ENCODE peak calls at places on chromosomes 7 and 10, in seven cellular contexts. Y is AG04449, X is hepatocyte, Q is cardiac fibroblast, T is bronchial epithelial cell, F is uterus, Z is heart left ventricle. O is an unnamed sample.

GRCh38 chr10:43708256-43708655 is 59.6 kb upstream of the ZNF32 start:
- DNase-seq in Y (no peak), X (no peak), Q (no peak), T (no peak), F (no peak), Z (no peak), O (no peak)

GRCh38 chr7:32072397-32072796 is 2.2 kb upstream of the PDE1C start:
- DNase-seq in Y (no peak), X (no peak), Q (no peak), T (no peak), F (no peak), Z (no peak), O (no peak)

GRCh38 chr10:113171662-113172061 is 221.6 kb downstream of the TCF7L2 start:
- DNase-seq in Y (no peak), X (no peak), Q (no peak), T (no peak), F (no peak), Z (no peak), O (no peak)

GRCh38 chr7:44845476-44845875 is 2.4 kb downstream of the H2AZ2 start:
- DNase-seq in Y (no peak), X (no peak), Q (no peak), T (no peak), F (no peak), Z (no peak), O (no peak)

GRCh38 chr7:14837216-14837615 is 65.3 kb downstream of the DGKB start:
- DNase-seq in Y (no peak), X (no peak), Q (no peak), T (peak), F (no peak), Z (no peak), O (no peak)

GRCh38 chr10:43076876-43077420 is at the start of gene RET:
- DNase-seq in Y (no peak), X (peak), Q (no peak), T (peak), F (peak), Z (no peak), O (no peak)

GRCh38 chr7:22433710-22434460 is 66.1 kb downstream of the STEAP1B start:
- DNase-seq in Y (no peak), X (no peak), Q (peak), T (peak), F (no peak), Z (peak), O (no peak)

GRCh38 chr7:7795736-7796135 is 77.3 kb upstream of the RPA3 start:
- DNase-seq in Y (no peak), X (peak), Q (peak), T (peak), F (no peak), Z (no peak), O (no peak)

GRCh38 chr10:102186128-102186527 is 33.9 kb downstream of the NOLC1 start:
- DNase-seq in Y (no peak), X (no peak), Q (peak), T (no peak), F (no peak), Z (no peak), O (no peak)

GRCh38 chr10:42523098-42523497 is 115.3 kb downstream of the ZNF33B start:
- DNase-seq in Y (no peak), X (no peak), Q (no peak), T (no peak), F (no peak), Z (no peak), O (no peak)

GRCh38 chr10:100826983-100827818 is 81.8 kb downstream of the PAX2 start:
- DNase-seq in Y (no peak), X (peak), Q (no peak), T (no peak), F (no peak), Z (no peak), O (peak)

GRCh38 chr10:77274046-77274795 is 363.4 kb downstream of the KCNMA1 start:
- DNase-seq in Y (peak), X (peak), Q (peak), T (peak), F (peak), Z (no peak), O (no peak)

GRCh38 chr10:22925088-22925487 is 2.8 kb upstream of the ARMC3 start:
- DNase-seq in Y (no peak), X (no peak), Q (no peak), T (no peak), F (no peak), Z (no peak), O (no peak)

GRCh38 chr7:127587663-127588018 is 570 bp upstream of the ARF5 start:
- DNase-seq in Y (no peak), X (no peak), Q (no peak), T (no peak), F (peak), Z (no peak), O (no peak)

GRCh38 chr10:71141528-71141927 is 70.8 kb upstream of the UNC5B start:
- DNase-seq in Y (no peak), X (no peak), Q (no peak), T (no peak), F (no peak), Z (no peak), O (no peak)

GRCh38 chr10:117454502-117454901 is 79.3 kb upstream of the PDZD8 start:
- DNase-seq in Y (no peak), X (no peak), Q (peak), T (peak), F (no peak), Z (no peak), O (no peak)

GRCh38 chr10:43707755-43708154 is 59.1 kb upstream of the ZNF32 start:
- DNase-seq in Y (no peak), X (no peak), Q (peak), T (no peak), F (no peak), Z (peak), O (no peak)

GRCh38 chr10:132532174-132532573 is 5.4 kb upstream of the INPP5A start:
- DNase-seq in Y (no peak), X (no peak), Q (no peak), T (no peak), F (no peak), Z (no peak), O (no peak)

GRCh38 chr7:835491-836401 is 3.5 kb downstream of the SUN1 start:
- DNase-seq in Y (no peak), X (no peak), Q (no peak), T (peak), F (no peak), Z (no peak), O (no peak)

GRCh38 chr10:87068281-87068680 is 26.4 kb downstream of the GLUD1 start:
- DNase-seq in Y (no peak), X (no peak), Q (no peak), T (no peak), F (no peak), Z (no peak), O (no peak)

GRCh38 chr7:77831481-77831880 is 32.9 kb downstream of the PHTF2 start:
- DNase-seq in Y (no peak), X (no peak), Q (no peak), T (peak), F (no peak), Z (no peak), O (no peak)

GRCh38 chr10:132989476-132990415 is 47.4 kb upstream of the CFAP46 start:
- DNase-seq in Y (no peak), X (no peak), Q (no peak), T (no peak), F (no peak), Z (no peak), O (no peak)

DNA sequence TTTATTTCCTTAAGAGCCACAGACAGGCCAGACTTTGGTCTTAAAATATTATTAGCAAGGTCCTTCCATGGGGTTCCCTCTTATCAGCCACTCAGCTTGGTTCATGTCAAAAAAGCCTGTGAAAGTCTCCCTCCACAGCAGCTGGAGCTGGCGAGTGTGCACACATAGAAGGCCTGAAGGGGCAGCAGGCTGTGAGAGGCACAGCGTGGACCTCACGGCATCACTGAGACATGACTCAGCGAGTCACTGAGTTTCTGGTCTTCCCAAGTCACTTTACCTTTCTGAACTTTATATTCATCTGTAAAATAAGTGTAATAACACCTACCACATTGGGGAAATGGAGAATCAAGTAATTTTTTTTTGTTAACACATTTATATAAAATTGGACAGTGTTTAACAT is 8.7 kb downstream of the TAF3 start:
- DNase-seq in Y (no peak), X (peak), Q (peak), T (peak), F (no peak), Z (no peak), O (no peak)
- TF ChIP-seq CTCF in Y (no peak), X (no peak), Q (peak), T (no peak), F (no peak), Z (peak), O (no peak)

DNA sequence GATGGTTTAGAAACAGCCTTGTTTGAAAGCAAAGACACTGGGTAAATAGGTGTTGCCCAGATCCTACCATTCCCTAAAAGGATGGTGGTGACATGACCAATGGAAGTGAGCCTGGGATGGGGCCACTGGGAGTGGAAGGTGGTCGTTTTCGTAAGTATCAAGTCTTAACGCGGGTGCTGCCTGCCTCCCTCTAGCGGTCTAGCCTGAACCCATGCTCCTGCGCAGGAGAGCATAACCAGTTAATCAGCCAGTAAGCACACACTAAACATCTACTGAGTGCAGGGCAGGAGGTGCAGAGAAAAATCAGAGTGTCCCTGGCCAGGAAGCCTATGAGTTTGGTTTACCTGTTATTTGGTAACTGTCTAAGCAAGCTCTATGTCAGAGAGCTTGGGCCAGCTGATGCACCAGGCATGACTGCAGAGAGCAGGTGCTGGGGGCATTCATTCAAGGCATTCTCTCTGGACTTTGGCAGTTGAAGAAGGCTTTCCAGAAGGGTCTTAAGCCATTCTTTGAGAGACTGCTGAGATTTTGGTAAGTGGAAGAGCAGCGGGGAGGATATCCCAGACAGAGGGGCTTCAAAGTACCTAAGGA is 930 bp downstream of the GARIN1A start:
- DNase-seq in Y (no peak), X (peak), Q (peak), T (peak), F (no peak), Z (no peak), O (no peak)
- TF ChIP-seq CTCF in Y (peak), X (peak), Q (peak), T (peak), F (no peak), Z (peak), O (peak)

GRCh38 chr10:79102056-79102874 is 33.5 kb downstream of the ZMIZ1 start:
- DNase-seq in Y (no peak), X (peak), Q (peak), T (no peak), F (peak), Z (peak), O (no peak)
- TF ChIP-seq CTCF in Y (no peak), X (no peak), Q (no peak), T (no peak), F (no peak), Z (no peak), O (no peak)

GRCh38 chr7:5012985-5013384 is 32.7 kb upstream of the RBAK start:
- DNase-seq in Y (no peak), X (no peak), Q (no peak), T (no peak), F (no peak), Z (no peak), O (no peak)
- TF ChIP-seq CTCF in Y (no peak), X (no peak), Q (no peak), T (no peak), F (no peak), Z (no peak), O (no peak)

O was measured in B cell.